ENCODE peak calls at places on chromosomes 2 and 18, in five cellular contexts. One of them, this sample, is unnamed.

GRCh38 chr2:49827366-49827765 is 673.1 kb upstream of the FSHR start:
- DNase-seq in K562: no peak
- DNase-seq in HCT116: no peak
- DNase-seq in A549: no peak
- DNase-seq in endothelial cell of umbilical vein: no peak
- DNase-seq in this sample: no peak

GRCh38 chr18:56199580-56200320 is 438.6 kb downstream of the TXNL1 start:
- DNase-seq in K562: no peak
- DNase-seq in HCT116: no peak
- DNase-seq in A549: no peak
- DNase-seq in endothelial cell of umbilical vein: peak; percentile 97
- DNase-seq in this sample: no peak

GRCh38 chr18:24919141-24919540 is 432.8 kb downstream of the ZNF521 start:
- DNase-seq in K562: no peak
- DNase-seq in HCT116: no peak
- DNase-seq in A549: no peak
- DNase-seq in endothelial cell of umbilical vein: no peak
- DNase-seq in this sample: no peak

GRCh38 chr2:79715328-79715727 is 202.5 kb downstream of the CTNNA2 start:
- DNase-seq in K562: no peak
- DNase-seq in HCT116: no peak
- DNase-seq in A549: no peak
- DNase-seq in endothelial cell of umbilical vein: no peak
- DNase-seq in this sample: no peak

GRCh38 chr2:12175323-12175722 is 428.9 kb downstream of the LPIN1 start:
- DNase-seq in K562: no peak
- DNase-seq in HCT116: no peak
- DNase-seq in A549: no peak
- DNase-seq in endothelial cell of umbilical vein: no peak
- DNase-seq in this sample: no peak

GRCh38 chr2:37472959-37473358 is 128.5 kb downstream of the QPCT start:
- DNase-seq in K562: no peak
- DNase-seq in HCT116: no peak
- DNase-seq in A549: no peak
- DNase-seq in endothelial cell of umbilical vein: peak; percentile 82
- DNase-seq in this sample: no peak

GRCh38 chr2:126187665-126188064 is 468.3 kb upstream of the GYPC start:
- DNase-seq in K562: no peak
- DNase-seq in HCT116: no peak
- DNase-seq in A549: no peak
- DNase-seq in endothelial cell of umbilical vein: no peak
- DNase-seq in this sample: no peak

GRCh38 chr18:2971741-2972552 is 41.0 kb downstream of the LPIN2 start:
- DNase-seq in K562: no peak
- DNase-seq in HCT116: no peak
- DNase-seq in A549: no peak
- DNase-seq in endothelial cell of umbilical vein: no peak
- DNase-seq in this sample: peak; percentile 77

GRCh38 chr2:78707776-78708386 is 317.6 kb upstream of the REG3G start:
- DNase-seq in K562: no peak
- DNase-seq in HCT116: no peak
- DNase-seq in A549: no peak
- DNase-seq in endothelial cell of umbilical vein: no peak
- DNase-seq in this sample: no peak

GRCh38 chr2:136538489-136538888 is 226.9 kb upstream of the THSD7B start:
- DNase-seq in K562: no peak
- DNase-seq in HCT116: no peak
- DNase-seq in A549: no peak
- DNase-seq in endothelial cell of umbilical vein: no peak
- DNase-seq in this sample: no peak

GRCh38 chr18:64097497-64097896 is 51.4 kb downstream of the LINC00305 start:
- DNase-seq in K562: no peak
- DNase-seq in HCT116: no peak
- DNase-seq in A549: no peak
- DNase-seq in endothelial cell of umbilical vein: peak; percentile 7
- DNase-seq in this sample: no peak

GRCh38 chr18:54149078-54149697 is 75.3 kb downstream of the MBD2 start:
- DNase-seq in K562: no peak
- DNase-seq in HCT116: peak; percentile 63
- DNase-seq in A549: peak; percentile 46
- DNase-seq in endothelial cell of umbilical vein: peak; percentile 94
- DNase-seq in this sample: peak; percentile 21

GRCh38 chr2:204145197-204146190 is 208.9 kb downstream of the ICOS start:
- DNase-seq in K562: peak; percentile 61
- DNase-seq in HCT116: peak; percentile 60
- DNase-seq in A549: peak; percentile 33
- DNase-seq in endothelial cell of umbilical vein: peak; percentile 78
- DNase-seq in this sample: peak; percentile 73

GRCh38 chr2:165877565-165878550 is 75.7 kb downstream of the TTC21B start:
- DNase-seq in K562: no peak
- DNase-seq in HCT116: no peak
- DNase-seq in A549: no peak
- DNase-seq in endothelial cell of umbilical vein: no peak
- DNase-seq in this sample: peak; percentile 86

GRCh38 chr2:145460151-145460550 is 940.2 kb upstream of the ZEB2 start:
- DNase-seq in K562: no peak
- DNase-seq in HCT116: no peak
- DNase-seq in A549: no peak
- DNase-seq in endothelial cell of umbilical vein: no peak
- DNase-seq in this sample: no peak

GRCh38 chr2:152415231-152415642 is 80.3 kb downstream of the FMNL2 start:
- DNase-seq in K562: no peak
- DNase-seq in HCT116: peak; percentile 36
- DNase-seq in A549: no peak
- DNase-seq in endothelial cell of umbilical vein: peak; percentile 53
- DNase-seq in this sample: no peak

GRCh38 chr2:76310894-76311293 is 600.2 kb upstream of the GCFC2 start:
- DNase-seq in K562: no peak
- DNase-seq in HCT116: no peak
- DNase-seq in A549: no peak
- DNase-seq in endothelial cell of umbilical vein: no peak
- DNase-seq in this sample: no peak

GRCh38 chr2:84247532-84247931 is 211.5 kb downstream of the SUCLG1 start:
- DNase-seq in K562: no peak
- DNase-seq in HCT116: no peak
- DNase-seq in A549: no peak
- DNase-seq in endothelial cell of umbilical vein: no peak
- DNase-seq in this sample: no peak

GRCh38 chr2:121211251-121211650 is 73.8 kb downstream of the TFCP2L1 start:
- DNase-seq in K562: no peak
- DNase-seq in HCT116: no peak
- DNase-seq in A549: no peak
- DNase-seq in endothelial cell of umbilical vein: no peak
- DNase-seq in this sample: no peak

GRCh38 chr18:46452820-46453219 is 204.2 kb downstream of the LOXHD1 start:
- DNase-seq in K562: no peak
- DNase-seq in HCT116: peak; percentile 28
- DNase-seq in A549: no peak
- DNase-seq in endothelial cell of umbilical vein: no peak
- DNase-seq in this sample: no peak

GRCh38 chr2:129927696-129928095 is 51.8 kb upstream of the RAB6C start:
- DNase-seq in K562: no peak
- DNase-seq in HCT116: no peak
- DNase-seq in A549: no peak
- DNase-seq in endothelial cell of umbilical vein: no peak
- DNase-seq in this sample: no peak

GRCh38 chr18:43665239-43665788 is 388.0 kb upstream of the SYT4 start:
- DNase-seq in K562: no peak
- DNase-seq in HCT116: no peak
- DNase-seq in A549: no peak
- DNase-seq in endothelial cell of umbilical vein: no peak
- DNase-seq in this sample: no peak

GRCh38 chr2:201827621-201828020 is 21.3 kb downstream of the CDK15 start:
- DNase-seq in K562: no peak
- DNase-seq in HCT116: peak; percentile 19
- DNase-seq in A549: no peak
- DNase-seq in endothelial cell of umbilical vein: no peak
- DNase-seq in this sample: no peak

GRCh38 chr2:167749016-167749415 is 498.4 kb downstream of the STK39 start:
- DNase-seq in K562: no peak
- DNase-seq in HCT116: no peak
- DNase-seq in A549: no peak
- DNase-seq in endothelial cell of umbilical vein: no peak
- DNase-seq in this sample: no peak

GRCh38 chr18:63365909-63366269 is 1.1 kb downstream of the KDSR start:
- DNase-seq in K562: no peak
- DNase-seq in HCT116: no peak
- DNase-seq in A549: peak; percentile 3
- DNase-seq in endothelial cell of umbilical vein: no peak
- DNase-seq in this sample: peak; percentile 61

GRCh38 chr2:236105955-236106607 is 62.1 kb downstream of the GBX2 start:
- DNase-seq in K562: no peak
- DNase-seq in HCT116: no peak
- DNase-seq in A549: no peak
- DNase-seq in endothelial cell of umbilical vein: peak; percentile 28
- DNase-seq in this sample: no peak

GRCh38 chr2:200773083-200773482 is 38.6 kb upstream of the BZW1 start:
- DNase-seq in K562: no peak
- DNase-seq in HCT116: no peak
- DNase-seq in A549: no peak
- DNase-seq in endothelial cell of umbilical vein: no peak
- DNase-seq in this sample: no peak

GRCh38 chr18:23291456-23292205 is 156.3 kb downstream of the CABLES1 start:
- DNase-seq in K562: no peak
- DNase-seq in HCT116: peak; percentile 46
- DNase-seq in A549: no peak
- DNase-seq in endothelial cell of umbilical vein: no peak
- DNase-seq in this sample: no peak

GRCh38 chr2:18362696-18363095 is 197.8 kb downstream of the RDH14 start:
- DNase-seq in K562: no peak
- DNase-seq in HCT116: no peak
- DNase-seq in A549: no peak
- DNase-seq in endothelial cell of umbilical vein: no peak
- DNase-seq in this sample: no peak

GRCh38 chr2:19667085-19667484 is 234.7 kb downstream of the TTC32 start:
- DNase-seq in K562: no peak
- DNase-seq in HCT116: peak; percentile 41
- DNase-seq in A549: peak; percentile 40
- DNase-seq in endothelial cell of umbilical vein: no peak
- DNase-seq in this sample: peak; percentile 10

GRCh38 chr18:79988925-79989361 is 580 bp upstream of the TXNL4A start:
- DNase-seq in K562: no peak
- DNase-seq in HCT116: no peak
- DNase-seq in A549: no peak
- DNase-seq in endothelial cell of umbilical vein: no peak
- DNase-seq in this sample: peak; percentile 47

DNA sequence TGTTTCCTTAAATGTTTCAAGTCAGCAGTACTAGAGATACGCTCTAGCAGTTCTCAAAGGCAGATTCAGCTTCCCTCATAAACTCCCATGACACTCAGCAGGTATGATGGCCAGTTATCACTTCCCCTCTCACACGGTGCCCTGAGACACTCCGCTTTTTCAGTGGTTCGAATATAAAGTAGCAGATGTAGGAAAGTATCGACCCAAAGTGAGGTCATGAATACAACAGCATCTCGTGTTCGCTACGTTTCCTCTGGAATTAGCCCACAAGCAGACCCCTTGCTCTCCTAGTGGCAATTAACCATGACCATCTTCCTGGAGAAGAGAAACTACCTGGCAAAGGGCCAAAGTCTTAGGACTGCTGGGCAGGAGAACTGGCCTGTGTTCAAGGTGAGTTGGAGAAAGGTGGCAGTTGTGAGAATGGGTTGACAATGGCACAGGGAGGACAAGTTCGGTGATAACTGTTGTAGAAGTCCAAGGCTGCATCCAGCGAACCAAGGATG is 9.3 kb upstream of the AGBL5 start:
- DNase-seq in K562: no peak
- DNase-seq in HCT116: no peak
- DNase-seq in A549: no peak
- DNase-seq in endothelial cell of umbilical vein: no peak
- DNase-seq in this sample: no peak
- TF ChIP-seq MAX in K562: no peak
- TF ChIP-seq MAX in HCT116: no peak
- TF ChIP-seq MAX in A549: no peak
- TF ChIP-seq MAX in endothelial cell of umbilical vein: no peak
- TF ChIP-seq MAX in this sample: no peak

GRCh38 chr2:46899053-46899452 is 16.6 kb downstream of the MCFD2 start:
- DNase-seq in K562: no peak
- DNase-seq in HCT116: no peak
- DNase-seq in A549: no peak
- DNase-seq in endothelial cell of umbilical vein: no peak
- DNase-seq in this sample: no peak
- H3K4me3 ChIP-seq in K562: no peak overlapping the region
- H3K4me3 ChIP-seq in HCT116: no peak overlapping the region
- H3K4me3 ChIP-seq in A549: no peak overlapping the region
- H3K4me3 ChIP-seq in endothelial cell of umbilical vein: no peak overlapping the region
- H3K4me3 ChIP-seq in this sample: no peak overlapping the region

GRCh38 chr2:46780801-46781445 is 134.7 kb downstream of the MCFD2 start:
- DNase-seq in K562: peak; percentile 34
- DNase-seq in HCT116: no peak
- DNase-seq in A549: no peak
- DNase-seq in endothelial cell of umbilical vein: no peak
- DNase-seq in this sample: peak; percentile 60
- TF ChIP-seq CTCF in K562: peak; percentile 41
- TF ChIP-seq CTCF in HCT116: peak; percentile 27
- TF ChIP-seq CTCF in A549: no peak
- TF ChIP-seq CTCF in endothelial cell of umbilical vein: no peak
- TF ChIP-seq CTCF in this sample: peak; percentile 31

GRCh38 chr2:212328712-212329496 is 209.7 kb downstream of the ERBB4 start:
- DNase-seq in K562: no peak
- DNase-seq in HCT116: no peak
- DNase-seq in A549: no peak
- DNase-seq in endothelial cell of umbilical vein: no peak
- DNase-seq in this sample: no peak

GRCh38 chr2:212330263-212330662 is 208.3 kb downstream of the ERBB4 start:
- DNase-seq in K562: no peak
- DNase-seq in HCT116: no peak
- DNase-seq in A549: no peak
- DNase-seq in endothelial cell of umbilical vein: no peak
- DNase-seq in this sample: no peak

GRCh38 chr2:212328129-212328528 is 210.5 kb downstream of the ERBB4 start:
- DNase-seq in K562: no peak
- DNase-seq in HCT116: no peak
- DNase-seq in A549: no peak
- DNase-seq in endothelial cell of umbilical vein: no peak
- DNase-seq in this sample: peak; percentile 9

GRCh38 chr2:212327171-212327809 is 211.3 kb downstream of the ERBB4 start:
- DNase-seq in K562: no peak
- DNase-seq in HCT116: no peak
- DNase-seq in A549: no peak
- DNase-seq in endothelial cell of umbilical vein: no peak
- DNase-seq in this sample: no peak
- TF ChIP-seq MAX in K562: no peak
- TF ChIP-seq MAX in HCT116: no peak
- TF ChIP-seq MAX in A549: no peak
- TF ChIP-seq MAX in endothelial cell of umbilical vein: no peak
- TF ChIP-seq MAX in this sample: no peak